ENCODE peak calls at places on chromosomes 12 and 14, in six cellular contexts. V is ovary, R is H54, A is HepG2, Z is suprapubic skin, W is body of pancreas. G is an unnamed sample.
A peak's percentile ranks its signal among the peaks of the same experiment; 100 is the strongest.

GRCh38 chr12:120588948-120589930 is 8.0 kb upstream of the POP5 start:
- DNase-seq in W (peak; percentile 18), Z (no peak), A (no peak), V (no peak), R (no peak), G (no peak)

GRCh38 chr12:115730975-115731541 is 546.4 kb downstream of the MED13L start:
- DNase-seq in R (no peak), A (no peak), Z (no peak), W (no peak), V (no peak), G (no peak)

GRCh38 chr12:11663128-11663527 is 13.7 kb downstream of the ETV6 start:
- DNase-seq in W (peak; percentile 31), R (no peak), A (no peak), Z (no peak), V (no peak), G (no peak)

GRCh38 chr12:57272337-57273151 is 21.6 kb upstream of the STAC3 start:
- DNase-seq in Z (no peak), W (no peak), R (no peak), A (no peak), V (peak; percentile 37), G (no peak)

GRCh38 chr14:58673722-58674121 is 36.0 kb downstream of the DACT1 start:
- DNase-seq in W (no peak), A (no peak), V (no peak), R (no peak), Z (no peak), G (no peak)

GRCh38 chr12:16863742-16864141 is 257.8 kb upstream of the LMO3 start:
- DNase-seq in Z (no peak), V (no peak), R (no peak), W (no peak), A (no peak), G (no peak)

GRCh38 chr12:128387811-128388422 is 120.9 kb downstream of the TMEM132C start:
- DNase-seq in V (peak; percentile 44), A (peak; percentile 27), W (peak; percentile 76), Z (no peak), R (peak; percentile 35), G (peak; percentile 13)

GRCh38 chr14:21149641-21150367 is 6.1 kb downstream of the OR5AU1 start:
- DNase-seq in W (no peak), V (no peak), R (no peak), A (no peak), Z (no peak), G (no peak)

GRCh38 chr12:115467531-115467930 is 783.6 kb upstream of the TBX3 start:
- DNase-seq in V (no peak), Z (no peak), A (no peak), R (no peak), W (no peak), G (no peak)

GRCh38 chr12:106584104-106585064 is 1.6 kb downstream of the RFX4 start:
- DNase-seq in A (no peak), V (no peak), Z (no peak), R (no peak), W (no peak), G (no peak)

GRCh38 chr12:33825986-33826602 is 196.2 kb upstream of the ALG10 start:
- DNase-seq in Z (no peak), R (no peak), W (no peak), V (no peak), A (no peak), G (no peak)

GRCh38 chr14:80150301-80150700 is 61.0 kb downstream of the DIO2 start:
- DNase-seq in Z (no peak), W (no peak), A (no peak), V (no peak), R (no peak), G (no peak)

GRCh38 chr14:65237956-65238355 is 135.6 kb upstream of the MAX start:
- DNase-seq in Z (no peak), R (no peak), W (no peak), A (peak; percentile 84), V (no peak), G (peak; percentile 11)

GRCh38 chr12:121720762-121721161 is 8.2 kb downstream of the TMEM120B start:
- DNase-seq in A (no peak), R (no peak), V (no peak), W (no peak), Z (no peak), G (no peak)

GRCh38 chr12:121724930-121725329 is 12.4 kb downstream of the TMEM120B start:
- DNase-seq in V (no peak), W (no peak), Z (no peak), A (no peak), R (no peak), G (no peak)

GRCh38 chr12:121725420-121725819 is 12.9 kb downstream of the TMEM120B start:
- DNase-seq in R (no peak), A (no peak), Z (no peak), V (no peak), W (no peak), G (no peak)

GRCh38 chr12:121719926-121720414 is 7.4 kb downstream of the TMEM120B start:
- DNase-seq in V (no peak), A (no peak), Z (no peak), R (peak; percentile 67), W (no peak), G (no peak)

GRCh38 chr12:121723200-121723599 is 10.6 kb downstream of the TMEM120B start:
- DNase-seq in W (no peak), V (no peak), Z (no peak), R (no peak), A (no peak), G (no peak)
- TF ChIP-seq POLR2A in W (no peak), V (no peak), Z (no peak), R (no peak), A (no peak), G (no peak)

GRCh38 chr12:124774462-124775167 is 89.0 kb downstream of the SCARB1 start:
- DNase-seq in V (peak; percentile 68), A (no peak), R (peak; percentile 38), W (no peak), Z (no peak), G (no peak)
- TF ChIP-seq POLR2A in V (no peak), A (no peak), R (no peak), W (no peak), Z (no peak), G (no peak)

GRCh38 chr14:57259672-57260071 is 9.0 kb downstream of the EXOC5 start:
- DNase-seq in V (no peak), W (no peak), Z (no peak), A (no peak), R (no peak), G (no peak)
- TF ChIP-seq POLR2A in V (no peak), W (no peak), Z (no peak), A (no peak), R (no peak), G (no peak)

GRCh38 chr14:104771918-104772706 is 19.2 kb downstream of the SIVA1 start:
- DNase-seq in V (no peak), A (no peak), W (no peak), Z (no peak), R (no peak), G (no peak)
- TF ChIP-seq POLR2A in V (no peak), A (no peak), W (no peak), Z (no peak), R (no peak), G (no peak)

GRCh38 chr12:91972896-91973295 is 172.8 kb downstream of the BTG1 start:
- DNase-seq in R (no peak), A (no peak), Z (no peak), W (no peak), V (no peak), G (no peak)
- TF ChIP-seq POLR2A in R (no peak), A (no peak), Z (no peak), W (no peak), V (no peak), G (no peak)

DNA sequence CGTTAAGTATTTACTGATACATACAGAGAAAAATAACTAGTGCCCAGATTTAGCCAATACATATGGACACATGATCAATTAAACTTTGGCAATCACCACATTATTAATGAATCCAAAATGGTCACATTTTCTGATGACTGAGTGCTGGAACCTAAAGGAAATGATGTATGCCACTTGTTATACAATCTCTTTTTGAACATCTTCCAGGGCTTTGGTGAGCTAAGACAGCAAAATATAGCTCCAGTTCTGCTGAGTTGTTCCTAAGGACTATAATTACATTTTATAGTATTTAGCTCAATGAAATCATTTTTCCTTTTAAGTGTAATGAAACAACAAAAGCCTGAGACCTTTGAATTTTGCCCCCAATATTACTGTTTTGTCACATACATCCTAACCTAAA is 329.1 kb upstream of the ATP2B1 start:
- DNase-seq in Z (no peak), R (no peak), V (no peak), W (no peak), A (no peak), G (no peak)
- TF ChIP-seq POLR2A in Z (no peak), R (no peak), V (no peak), W (no peak), A (no peak), G (no peak)

GRCh38 chr12:130222519-130223255 is 60.4 kb downstream of the FZD10 start:
- DNase-seq in W (peak; percentile 53), A (no peak), V (no peak), R (no peak), Z (no peak), G (no peak)
- TF ChIP-seq POLR2A in W (no peak), A (no peak), V (no peak), R (no peak), Z (no peak), G (no peak)

G was measured in erythroblast.